ENCODE peak calls at places on chromosomes 13 and 19, in ten cellular contexts. Q is adrenal gland, V is GM12865, W is psoas muscle, A is Calu3, U is fibroblast of pulmonary artery, X is fibroblast of mammary gland, I is D721Med, C is lung, D is mucosa of descending colon. Y is an unnamed sample.

GRCh38 chr19:16527334-16527935 is 14.8 kb downstream of the CHERP start:
- DNase-seq in U (no peak), I (no peak), W (no peak), A (peak), X (no peak), C (no peak), Q (no peak), D (no peak), V (no peak), Y (no peak)

GRCh38 chr13:50450279-50450678 is 393.2 kb downstream of the DLEU7 start:
- DNase-seq in I (no peak), W (no peak), X (no peak), C (no peak), V (no peak), A (no peak), U (no peak), Q (no peak), D (no peak), Y (no peak)

GRCh38 chr19:4443966-4444764 is 13.4 kb downstream of the UBXN6 start:
- DNase-seq in X (no peak), A (no peak), V (no peak), W (no peak), D (no peak), C (no peak), Q (no peak), I (no peak), U (no peak), Y (no peak)

GRCh38 chr13:113452942-113453901 is at the start of gene ADPRHL1:
- DNase-seq in V (no peak), Q (peak), D (no peak), W (peak), A (no peak), U (no peak), I (no peak), C (no peak), X (no peak), Y (no peak)

GRCh38 chr13:48184260-48184659 is 48.7 kb upstream of the ITM2B start:
- DNase-seq in D (no peak), Q (no peak), X (no peak), A (no peak), U (no peak), I (no peak), V (peak), C (no peak), W (no peak), Y (no peak)

GRCh38 chr13:98986226-98986846 is 8.5 kb upstream of the DOCK9 start:
- DNase-seq in C (no peak), U (no peak), Q (no peak), V (no peak), D (no peak), A (no peak), W (no peak), X (no peak), I (no peak), Y (no peak)

GRCh38 chr13:98445340-98446233 is 131.3 kb downstream of the STK24 start:
- DNase-seq in I (peak), W (peak), X (peak), Q (peak), D (peak), U (peak), V (peak), A (peak), C (peak), Y (peak)

GRCh38 chr13:80037505-80037888 is 303.4 kb downstream of the SPRY2 start:
- DNase-seq in U (peak), V (peak), D (no peak), W (no peak), C (no peak), I (no peak), A (no peak), Q (no peak), X (peak), Y (peak)

GRCh38 chr13:26390203-26390602 is 136.3 kb downstream of the CDK8 start:
- DNase-seq in W (no peak), Q (no peak), I (no peak), X (no peak), U (no peak), C (no peak), V (no peak), D (no peak), A (no peak), Y (no peak)

GRCh38 chr19:6767357-6768235 is at the start of gene SH2D3A:
- DNase-seq in V (peak), U (peak), W (peak), A (peak), C (peak), X (no peak), I (no peak), D (peak), Q (peak), Y (peak)

GRCh38 chr19:10143700-10144099 is 24.0 kb upstream of the EIF3G start:
- DNase-seq in U (no peak), W (no peak), I (peak), V (no peak), C (no peak), X (no peak), D (no peak), Q (no peak), A (no peak), Y (no peak)

GRCh38 chr13:44333950-44334675 is 39.5 kb upstream of the SERP2 start:
- DNase-seq in Q (no peak), A (no peak), W (no peak), D (no peak), U (no peak), X (no peak), I (no peak), C (no peak), V (no peak), Y (no peak)

GRCh38 chr13:53126803-53127202 is 98.2 kb downstream of the OLFM4 start:
- DNase-seq in Q (no peak), D (no peak), A (no peak), U (peak), W (peak), X (peak), V (no peak), C (no peak), I (no peak), Y (no peak)

GRCh38 chr19:33374406-33374703 is 846 bp downstream of the CEBPG start:
- DNase-seq in W (peak), A (no peak), I (no peak), U (no peak), C (no peak), X (no peak), D (no peak), V (peak), Q (peak), Y (peak)

GRCh38 chr19:42274065-42274682 is 5.1 kb downstream of the CIC start:
- DNase-seq in Q (no peak), I (no peak), V (no peak), U (no peak), D (no peak), W (no peak), X (no peak), A (no peak), C (no peak), Y (no peak)

GRCh38 chr13:98828614-98829013 is 76.1 kb upstream of the SLC15A1 start:
- DNase-seq in Q (no peak), U (no peak), D (no peak), V (no peak), X (no peak), W (no peak), A (no peak), C (no peak), I (no peak), Y (no peak)

GRCh38 chr13:114132419-114133121 is at the start of gene RASA3:
- DNase-seq in C (peak), X (peak), V (peak), I (peak), D (peak), W (peak), Q (peak), U (peak), A (peak), Y (peak)

GRCh38 chr13:27273658-27274425 is 3.2 kb downstream of the RASL11A start:
- DNase-seq in D (no peak), Q (peak), I (no peak), U (peak), V (no peak), X (no peak), C (no peak), W (no peak), A (no peak), Y (peak)

GRCh38 chr13:110944121-110944967 is 29.5 kb upstream of the ANKRD10 start:
- DNase-seq in U (peak), V (peak), D (no peak), A (peak), X (peak), W (peak), Q (no peak), I (no peak), C (no peak), Y (peak)

GRCh38 chr19:19465436-19466070 is 49.8 kb downstream of the TSSK6 start:
- DNase-seq in Q (no peak), U (no peak), W (peak), C (no peak), I (no peak), X (no peak), A (no peak), D (peak), V (no peak), Y (no peak)

GRCh38 chr19:19461671-19462622 is 53.4 kb downstream of the TSSK6 start:
- DNase-seq in W (peak), A (peak), U (peak), V (no peak), I (no peak), Q (peak), C (peak), X (peak), D (peak), Y (no peak)

GRCh38 chr19:19464339-19465098 is 50.8 kb downstream of the TSSK6 start:
- DNase-seq in D (peak), U (peak), X (peak), V (no peak), A (no peak), Q (peak), C (no peak), I (no peak), W (peak), Y (no peak)

GRCh38 chr19:19461306-19461670 is 54.1 kb downstream of the TSSK6 start:
- DNase-seq in D (peak), I (no peak), W (no peak), X (no peak), U (no peak), A (no peak), V (no peak), Q (no peak), C (no peak), Y (no peak)

GRCh38 chr19:19463348-19464117 is 51.8 kb downstream of the TSSK6 start:
- DNase-seq in U (peak), C (no peak), X (peak), Q (peak), V (no peak), W (peak), A (no peak), I (no peak), D (peak), Y (no peak)
- TF ChIP-seq CTCF in U (no peak), C (no peak), X (no peak), Q (no peak), V (no peak), W (no peak), A (no peak), I (no peak), D (no peak), Y (no peak)

DNA sequence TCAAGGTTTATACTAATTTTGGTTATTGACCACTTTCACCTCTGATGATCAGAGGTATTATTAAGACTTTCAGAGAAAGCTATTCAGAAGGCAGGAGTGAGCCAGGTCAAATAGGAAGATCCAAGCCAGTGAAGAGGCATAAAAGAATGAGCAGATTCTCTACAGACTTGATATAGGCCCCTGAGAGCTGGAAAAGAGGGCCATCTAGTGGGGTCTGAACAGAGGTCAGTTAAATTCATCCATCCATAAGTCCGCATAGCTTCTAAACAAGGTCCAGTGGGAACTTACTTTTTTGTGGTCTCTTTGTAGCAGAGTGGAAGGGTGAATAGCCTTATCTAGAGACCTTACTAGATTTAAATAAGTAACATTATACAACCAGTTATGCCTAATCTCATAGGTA is 126.6 kb upstream of the UFM1 start:
- DNase-seq in U (peak), W (no peak), V (no peak), A (no peak), Q (no peak), C (no peak), X (peak), D (no peak), I (no peak), Y (peak)
- TF ChIP-seq CTCF in U (peak), W (no peak), V (no peak), A (no peak), Q (no peak), C (no peak), X (peak), D (no peak), I (peak), Y (no peak)

DNA sequence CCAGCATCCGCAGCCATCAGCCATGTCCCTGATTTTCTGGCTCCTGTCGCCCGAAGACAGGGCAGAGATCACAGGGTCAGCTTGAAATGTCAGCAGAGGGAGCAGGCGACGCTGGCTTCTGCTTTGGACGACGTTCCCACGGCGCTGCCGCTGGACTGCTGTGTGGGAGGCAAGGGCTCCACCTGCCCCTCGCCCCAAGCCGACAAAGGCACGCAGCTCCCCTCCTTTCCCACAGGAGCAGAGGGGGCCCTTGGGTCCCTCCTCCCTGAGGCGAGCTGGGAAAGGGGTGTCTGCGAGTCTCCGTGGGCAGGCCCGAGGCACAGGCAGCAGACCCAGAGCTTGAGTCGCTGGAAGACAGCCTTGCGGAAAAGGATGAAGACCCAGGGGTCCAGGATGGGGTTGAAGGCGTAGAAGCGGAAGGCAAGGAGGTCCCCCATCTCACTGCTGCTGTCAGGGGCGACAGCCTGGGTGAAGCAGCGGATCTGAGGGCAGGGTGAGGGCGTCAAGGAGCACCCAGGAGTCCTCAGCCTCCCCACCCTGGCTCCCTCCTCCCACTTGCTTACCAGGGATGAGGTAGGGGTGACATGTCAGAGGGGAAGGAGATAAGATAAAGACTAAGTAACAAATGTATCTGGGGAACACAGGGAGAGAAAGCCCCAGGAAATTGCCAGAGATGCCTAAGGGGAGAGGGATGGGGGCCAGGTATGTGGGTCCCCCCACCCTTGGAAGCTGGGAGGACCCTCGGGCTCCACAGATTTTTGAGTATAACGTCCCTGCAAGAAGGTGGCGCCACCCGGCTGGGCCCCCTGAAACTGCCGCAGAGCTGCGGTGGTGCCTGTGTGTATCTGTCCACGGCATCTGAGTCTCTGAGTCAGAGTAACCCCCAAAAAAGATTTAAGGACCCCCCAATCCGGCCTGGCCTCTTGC is 3.4 kb downstream of the PTGIR start:
- DNase-seq in I (no peak), X (no peak), D (no peak), W (peak), V (no peak), U (no peak), C (no peak), A (no peak), Q (no peak), Y (no peak)
- TF ChIP-seq CTCF in I (no peak), X (no peak), D (no peak), W (no peak), V (no peak), U (peak), C (no peak), A (peak), Q (no peak), Y (no peak)

GRCh38 chr19:3275583-3276340 is 51.3 kb downstream of the CELF5 start:
- DNase-seq in I (peak), D (peak), V (peak), X (peak), A (peak), Q (peak), W (peak), U (peak), C (peak), Y (peak)
- TF ChIP-seq CTCF in I (no peak), D (peak), V (no peak), X (no peak), A (peak), Q (no peak), W (no peak), U (no peak), C (peak), Y (no peak)

DNA sequence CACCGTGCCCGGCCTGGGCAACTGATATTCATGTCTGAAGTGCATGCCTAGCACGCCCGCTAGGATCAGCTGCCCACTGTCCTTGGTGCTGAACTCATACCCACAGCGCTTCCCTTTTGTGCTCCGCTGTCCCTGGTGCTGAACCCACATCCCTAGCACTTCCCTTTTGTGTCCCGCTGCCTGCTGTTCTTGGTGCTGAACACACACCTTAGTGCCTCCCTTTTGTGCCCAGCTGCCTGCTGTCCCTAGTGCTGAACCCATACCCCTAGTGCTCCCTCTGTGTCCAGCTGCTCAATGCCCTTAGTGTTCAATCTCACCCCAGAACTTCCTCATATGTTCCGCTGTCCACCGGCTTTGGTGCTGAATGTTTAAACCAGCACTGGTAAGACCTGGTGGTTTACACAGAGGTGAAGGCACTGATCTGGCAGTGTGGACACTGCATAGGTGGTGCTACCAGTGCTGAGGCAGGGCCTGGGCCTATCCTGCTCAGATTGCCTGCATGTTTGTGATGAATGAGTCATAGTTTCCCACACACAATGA is 26.3 kb upstream of the SIGLEC11 start:
- DNase-seq in U (peak), V (peak), Q (peak), I (no peak), W (peak), D (peak), C (peak), A (peak), X (peak), Y (peak)
- TF ChIP-seq CTCF in U (no peak), V (no peak), Q (peak), I (no peak), W (no peak), D (no peak), C (no peak), A (no peak), X (no peak), Y (no peak)

GRCh38 chr13:34779171-34779570 is 162.9 kb upstream of the NBEA start:
- DNase-seq in D (no peak), A (peak), W (no peak), C (no peak), V (no peak), U (peak), I (no peak), X (no peak), Q (no peak), Y (peak)
- TF ChIP-seq CTCF in D (no peak), A (no peak), W (no peak), C (no peak), V (no peak), U (peak), I (peak), X (no peak), Q (no peak), Y (no peak)

GRCh38 chr19:54415901-54416621 is 797 bp downstream of the TTYH1 start:
- DNase-seq in D (no peak), W (no peak), U (no peak), I (peak), V (no peak), A (no peak), X (no peak), C (no peak), Q (no peak), Y (no peak)

GRCh38 chr19:54416695-54417491 is 1.6 kb downstream of the TTYH1 start:
- DNase-seq in V (no peak), I (no peak), A (no peak), W (no peak), U (no peak), Q (no peak), X (no peak), C (no peak), D (no peak), Y (no peak)

GRCh38 chr19:54414156-54414555 is 1.1 kb upstream of the TTYH1 start:
- DNase-seq in V (no peak), A (no peak), Q (no peak), U (no peak), C (no peak), D (no peak), X (no peak), I (no peak), W (no peak), Y (no peak)

GRCh38 chr19:54412877-54413276 is 2.4 kb upstream of the TTYH1 start:
- DNase-seq in W (no peak), X (no peak), A (no peak), U (no peak), C (no peak), I (no peak), D (no peak), Q (no peak), V (no peak), Y (no peak)

DNA sequence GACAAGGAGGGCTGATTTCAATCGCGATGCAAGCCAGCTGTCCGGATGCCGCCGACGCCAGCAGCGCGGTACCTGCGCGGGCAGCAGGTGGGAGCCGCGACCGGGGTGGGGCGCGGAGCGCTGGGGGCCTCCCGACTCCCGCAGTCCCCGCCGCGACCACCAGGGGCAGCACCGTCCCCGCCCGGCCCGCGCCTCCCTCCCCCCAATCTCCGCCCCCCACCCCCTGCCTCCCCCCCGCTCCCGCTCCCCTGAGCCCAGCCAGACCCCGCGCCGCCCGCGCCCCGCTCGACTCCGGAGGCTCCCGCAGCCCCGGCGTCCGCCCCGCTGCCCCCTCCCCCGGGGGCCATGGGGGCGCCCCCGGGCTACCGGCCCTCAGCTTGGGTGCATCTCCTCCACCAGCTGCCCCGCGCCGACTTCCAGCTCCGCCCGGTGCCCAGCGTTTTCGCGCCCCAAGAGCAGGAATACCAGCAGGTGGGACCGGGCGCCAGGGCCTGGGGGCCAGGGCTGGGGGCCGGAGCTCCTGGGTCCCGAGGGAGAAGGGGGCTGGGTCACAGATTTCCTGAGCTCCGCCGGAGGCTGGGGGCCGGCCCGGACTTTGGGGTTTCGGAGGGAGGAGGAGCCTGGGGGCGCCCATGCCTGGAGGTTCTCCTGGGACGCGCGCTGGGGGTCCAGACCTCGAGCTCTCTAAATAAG is at the start of gene TTYH1:
- DNase-seq in D (no peak), Q (no peak), C (no peak), U (no peak), A (no peak), X (no peak), V (no peak), W (no peak), I (peak), Y (no peak)
- TF ChIP-seq CTCF in D (no peak), Q (no peak), C (no peak), U (no peak), A (peak), X (no peak), V (peak), W (peak), I (peak), Y (peak)

GRCh38 chr19:31356587-31357314 is 7.5 kb upstream of the TSHZ3 start:
- DNase-seq in C (no peak), D (no peak), I (no peak), U (no peak), V (no peak), X (no peak), Q (no peak), W (peak), A (no peak), Y (no peak)
- TF ChIP-seq CTCF in C (peak), D (no peak), I (no peak), U (no peak), V (no peak), X (no peak), Q (peak), W (peak), A (no peak), Y (no peak)

GRCh38 chr13:68232351-68233130 is 1002.4 kb upstream of the PCDH9 start:
- DNase-seq in A (no peak), U (no peak), I (no peak), D (no peak), X (no peak), W (no peak), V (no peak), Q (no peak), C (no peak), Y (no peak)
- TF ChIP-seq CTCF in A (no peak), U (no peak), I (no peak), D (no peak), X (no peak), W (no peak), V (no peak), Q (no peak), C (no peak), Y (no peak)

Y was measured in MCF 10A.